ENCODE peak calls at places on chromosomes 6 and 20, in five cellular contexts. One of them, this sample, is unnamed.

GRCh38 chr6:34922177-34922663 is 33.2 kb downstream of the ANKS1A start:
- DNase-seq in K562: no peak
- DNase-seq in HepG2: peak
- DNase-seq in GM12878: no peak
- DNase-seq in H1: no peak
- DNase-seq in this sample: no peak

GRCh38 chr6:154815938-154816820 is 83.0 kb downstream of the SCAF8 start:
- DNase-seq in H1: no peak
- DNase-seq in HepG2: no peak
- DNase-seq in K562: no peak
- DNase-seq in GM12878: no peak
- DNase-seq in this sample: no peak

GRCh38 chr6:19866199-19866872 is 29.2 kb downstream of the ID4 start:
- DNase-seq in H1: no peak
- DNase-seq in GM12878: no peak
- DNase-seq in HepG2: no peak
- DNase-seq in K562: no peak
- DNase-seq in this sample: no peak

GRCh38 chr6:125014157-125014957 is 52.1 kb downstream of the RNF217 start:
- DNase-seq in GM12878: no peak
- DNase-seq in K562: no peak
- DNase-seq in H1: no peak
- DNase-seq in HepG2: no peak
- DNase-seq in this sample: peak

GRCh38 chr6:152110878-152111820 is 303.7 kb downstream of the ESR1 start:
- DNase-seq in GM12878: no peak
- DNase-seq in HepG2: no peak
- DNase-seq in K562: no peak
- DNase-seq in H1: no peak
- DNase-seq in this sample: no peak

GRCh38 chr6:150207931-150208570 is 65.2 kb downstream of the PPP1R14C start:
- DNase-seq in K562: no peak
- DNase-seq in HepG2: no peak
- DNase-seq in H1: no peak
- DNase-seq in GM12878: no peak
- DNase-seq in this sample: no peak

GRCh38 chr6:170415318-170415717 is 108.8 kb downstream of the FAM120B start:
- DNase-seq in H1: no peak
- DNase-seq in K562: no peak
- DNase-seq in GM12878: no peak
- DNase-seq in HepG2: no peak
- DNase-seq in this sample: no peak

GRCh38 chr6:19298422-19298821 is 538.7 kb upstream of the ID4 start:
- DNase-seq in K562: no peak
- DNase-seq in HepG2: no peak
- DNase-seq in GM12878: no peak
- DNase-seq in H1: no peak
- DNase-seq in this sample: no peak

DNA sequence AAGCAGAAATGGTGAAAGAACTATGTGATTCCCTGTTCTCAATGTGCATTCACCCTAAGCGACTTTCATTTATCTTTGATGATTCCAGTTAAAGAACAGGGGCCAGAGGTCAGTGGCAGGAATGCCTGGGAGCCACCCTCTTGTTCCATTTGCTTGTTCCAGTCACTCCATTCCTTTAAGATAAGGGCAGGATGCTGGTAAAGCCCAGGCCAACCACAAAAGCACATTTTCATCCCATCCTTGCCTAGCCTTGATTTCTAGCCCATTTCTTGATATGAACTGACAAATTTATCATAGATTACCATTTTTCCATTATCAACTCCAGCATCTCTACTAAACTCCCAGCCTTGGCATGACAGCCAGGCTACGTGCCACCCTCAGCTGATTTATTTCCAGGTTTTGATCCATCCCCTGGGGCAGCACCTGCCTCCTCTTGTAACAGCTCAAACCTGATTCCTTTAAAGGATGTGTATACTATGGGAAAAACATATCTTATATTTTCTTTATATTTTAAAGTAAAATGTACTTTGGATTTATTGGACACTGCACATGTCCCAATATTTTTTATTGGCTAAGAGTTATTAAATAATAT is 19.2 kb downstream of the HMGN3 start:
- DNase-seq in K562: no peak
- DNase-seq in GM12878: no peak
- DNase-seq in H1: no peak
- DNase-seq in HepG2: peak
- DNase-seq in this sample: no peak
- H3K4me3 ChIP-seq in K562: no peak
- H3K4me3 ChIP-seq in GM12878: no peak
- H3K4me3 ChIP-seq in H1: no peak
- H3K4me3 ChIP-seq in HepG2: no peak
- H3K4me3 ChIP-seq in this sample: no peak

GRCh38 chr6:45966340-45966739 is 49.3 kb downstream of the CLIC5 start:
- DNase-seq in HepG2: no peak
- DNase-seq in K562: no peak
- DNase-seq in H1: no peak
- DNase-seq in GM12878: no peak
- DNase-seq in this sample: no peak

GRCh38 chr6:45965007-45965406 is 50.7 kb downstream of the CLIC5 start:
- DNase-seq in H1: no peak
- DNase-seq in GM12878: no peak
- DNase-seq in K562: no peak
- DNase-seq in HepG2: no peak
- DNase-seq in this sample: no peak

GRCh38 chr6:45964300-45964699 is 51.4 kb downstream of the CLIC5 start:
- DNase-seq in K562: no peak
- DNase-seq in GM12878: no peak
- DNase-seq in HepG2: no peak
- DNase-seq in H1: no peak
- DNase-seq in this sample: no peak

GRCh38 chr6:45966797-45967196 is 48.9 kb downstream of the CLIC5 start:
- DNase-seq in H1: no peak
- DNase-seq in GM12878: no peak
- DNase-seq in K562: no peak
- DNase-seq in HepG2: no peak
- DNase-seq in this sample: no peak

DNA sequence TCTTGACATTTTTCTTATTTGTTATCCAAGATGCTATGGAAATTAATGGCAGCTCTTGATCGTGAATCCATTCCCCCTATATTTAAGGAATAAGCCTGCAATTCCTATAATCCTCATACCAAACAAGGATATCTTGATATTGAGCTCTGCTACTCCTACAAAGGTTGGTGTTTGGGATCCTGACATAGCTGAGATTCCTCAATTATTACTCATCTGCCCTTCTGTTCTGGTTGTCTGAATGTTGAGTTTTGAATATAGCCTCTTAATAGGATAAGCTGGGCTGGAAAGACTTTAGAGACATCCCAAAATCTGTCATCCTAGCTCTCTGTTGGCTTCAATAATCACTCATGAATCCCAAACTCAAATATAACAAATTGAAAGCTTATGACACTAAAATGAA is 49.9 kb downstream of the CLIC5 start:
- DNase-seq in K562: no peak
- DNase-seq in GM12878: no peak
- DNase-seq in H1: no peak
- DNase-seq in HepG2: no peak
- DNase-seq in this sample: no peak
- TF ChIP-seq HDAC2 in K562: no peak
- TF ChIP-seq HDAC2 in GM12878: no peak
- TF ChIP-seq HDAC2 in H1: no peak
- TF ChIP-seq HDAC2 in HepG2: no peak
- TF ChIP-seq HDAC2 in this sample: no peak

DNA sequence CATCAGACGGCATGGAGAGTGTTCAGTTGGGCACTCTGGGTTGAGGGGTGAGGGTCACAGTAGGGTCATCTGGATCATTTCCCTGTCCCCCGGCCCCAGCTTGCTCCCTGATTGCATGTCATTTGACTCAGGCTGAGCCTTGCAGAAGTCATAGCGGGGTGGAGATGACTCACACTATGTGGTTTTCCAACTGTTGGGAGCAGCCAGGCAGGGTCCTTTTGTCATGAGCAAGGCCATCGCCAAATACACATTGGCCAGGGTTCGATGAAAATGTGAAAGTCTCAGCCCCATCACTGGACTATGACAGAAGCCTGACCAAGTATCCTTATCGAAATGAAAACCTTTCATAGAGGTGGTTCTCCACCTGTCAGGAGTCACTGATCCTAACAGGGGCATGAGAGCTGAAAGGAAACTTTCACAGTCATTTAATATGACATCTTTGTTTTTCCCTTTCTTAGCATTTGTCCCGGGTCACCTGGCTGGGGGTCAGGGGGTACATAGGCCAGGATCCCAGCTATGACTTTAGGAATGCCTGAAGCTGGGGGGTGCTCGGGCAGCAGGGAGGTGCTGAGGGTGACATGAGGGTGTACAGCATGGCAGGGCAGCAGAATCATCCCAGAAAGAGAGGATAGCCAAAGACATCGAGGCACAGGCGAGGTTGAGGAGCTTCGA is 70.2 kb upstream of the CD93 start:
- DNase-seq in K562: no peak
- DNase-seq in H1: peak
- DNase-seq in HepG2: peak
- DNase-seq in GM12878: no peak
- DNase-seq in this sample: peak
- H3K27ac ChIP-seq in K562: peak
- H3K27ac ChIP-seq in H1: no peak
- H3K27ac ChIP-seq in HepG2: no peak
- H3K27ac ChIP-seq in GM12878: no peak
- H3K27ac ChIP-seq in this sample: peak

GRCh38 chr6:137783640-137784198 is 83.3 kb upstream of the TNFAIP3 start:
- DNase-seq in K562: no peak
- DNase-seq in H1: no peak
- DNase-seq in HepG2: no peak
- DNase-seq in GM12878: no peak
- DNase-seq in this sample: no peak
- H3K4me3 ChIP-seq in K562: no peak
- H3K4me3 ChIP-seq in H1: no peak
- H3K4me3 ChIP-seq in HepG2: no peak
- H3K4me3 ChIP-seq in GM12878: no peak
- H3K4me3 ChIP-seq in this sample: no peak

GRCh38 chr20:35511814-35512420 is 17.5 kb downstream of the C20orf173 start:
- DNase-seq in H1: no peak
- DNase-seq in K562: peak
- DNase-seq in GM12878: no peak
- DNase-seq in HepG2: peak
- DNase-seq in this sample: peak
- TF ChIP-seq HDAC2 in H1: no peak
- TF ChIP-seq HDAC2 in K562: no peak
- TF ChIP-seq HDAC2 in GM12878: no peak
- TF ChIP-seq HDAC2 in HepG2: no peak
- TF ChIP-seq HDAC2 in this sample: no peak

GRCh38 chr6:126180585-126180984 is 159.3 kb upstream of the CENPW start:
- DNase-seq in HepG2: peak
- DNase-seq in K562: no peak
- DNase-seq in H1: no peak
- DNase-seq in GM12878: peak
- DNase-seq in this sample: peak
- H3K27ac ChIP-seq in HepG2: no peak
- H3K27ac ChIP-seq in K562: no peak
- H3K27ac ChIP-seq in H1: no peak
- H3K27ac ChIP-seq in GM12878: no peak
- H3K27ac ChIP-seq in this sample: no peak

GRCh38 chr6:221531-222349 is 70.5 kb upstream of the DUSP22 start:
- DNase-seq in HepG2: peak
- DNase-seq in GM12878: peak
- DNase-seq in K562: no peak
- DNase-seq in H1: no peak
- DNase-seq in this sample: no peak
- H3K4me3 ChIP-seq in HepG2: no peak
- H3K4me3 ChIP-seq in GM12878: peak
- H3K4me3 ChIP-seq in K562: no peak
- H3K4me3 ChIP-seq in H1: no peak
- H3K4me3 ChIP-seq in this sample: no peak

GRCh38 chr6:146546440-146546839 is 2.8 kb downstream of the RAB32 start:
- DNase-seq in K562: no peak
- DNase-seq in H1: no peak
- DNase-seq in GM12878: no peak
- DNase-seq in HepG2: peak
- DNase-seq in this sample: peak
- TF ChIP-seq HDAC2 in K562: no peak
- TF ChIP-seq HDAC2 in H1: no peak
- TF ChIP-seq HDAC2 in GM12878: no peak
- TF ChIP-seq HDAC2 in HepG2: no peak
- TF ChIP-seq HDAC2 in this sample: no peak

GRCh38 chr6:106097368-106098231 is 11.5 kb downstream of the PRDM1 start:
- DNase-seq in H1: no peak
- DNase-seq in HepG2: no peak
- DNase-seq in GM12878: peak
- DNase-seq in K562: no peak
- DNase-seq in this sample: peak

GRCh38 chr6:106092279-106092678 is 6.1 kb downstream of the PRDM1 start:
- DNase-seq in H1: no peak
- DNase-seq in GM12878: no peak
- DNase-seq in K562: no peak
- DNase-seq in HepG2: no peak
- DNase-seq in this sample: no peak

GRCh38 chr6:106098383-106099234 is 12.5 kb downstream of the PRDM1 start:
- DNase-seq in GM12878: peak
- DNase-seq in HepG2: no peak
- DNase-seq in K562: peak
- DNase-seq in H1: no peak
- DNase-seq in this sample: no peak

GRCh38 chr6:106094261-106094963 is 8.3 kb downstream of the PRDM1 start:
- DNase-seq in H1: no peak
- DNase-seq in K562: no peak
- DNase-seq in GM12878: no peak
- DNase-seq in HepG2: no peak
- DNase-seq in this sample: no peak

DNA sequence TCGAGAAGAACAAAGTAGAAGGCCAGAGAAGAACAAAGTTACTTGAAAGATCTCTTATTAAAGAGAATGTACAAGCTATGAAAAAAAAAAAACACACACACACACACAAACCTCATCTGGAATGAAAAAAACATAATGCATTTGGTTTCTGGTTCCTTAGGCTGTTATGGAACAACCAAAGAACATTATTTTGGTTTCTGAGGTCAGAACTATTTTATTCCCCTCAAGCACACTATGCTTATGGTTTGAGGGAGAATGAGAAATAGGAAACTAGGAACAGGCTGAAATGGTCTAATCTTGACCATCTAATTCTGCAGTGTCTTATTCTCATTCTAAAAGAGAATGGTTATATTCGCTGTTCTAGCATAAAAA is 8.8 kb downstream of the PRDM1 start:
- DNase-seq in H1: no peak
- DNase-seq in HepG2: no peak
- DNase-seq in GM12878: no peak
- DNase-seq in K562: no peak
- DNase-seq in this sample: no peak
- H3K27ac ChIP-seq in H1: no peak
- H3K27ac ChIP-seq in HepG2: no peak
- H3K27ac ChIP-seq in GM12878: no peak
- H3K27ac ChIP-seq in K562: no peak
- H3K27ac ChIP-seq in this sample: no peak